ENCODE peak calls at places on chromosomes 4 and X, in eight cellular contexts. One of them, this sample, is unnamed. For H3K36me3, the result is how much of the 10 kb centered on the place peaks cover.

GRCh38 chr4:90120037-90120436 is 7.2 kb upstream of the CCSER1 start:
- DNase-seq in spleen: no peak
- DNase-seq in HCT116: no peak
- DNase-seq in WERI-Rb-1: no peak
- DNase-seq in RWPE2: no peak
- DNase-seq in Karpas-422: no peak
- DNase-seq in tibial nerve: no peak
- DNase-seq in mesenchymal stem cell: no peak
- DNase-seq in this sample: no peak

GRCh38 chr4:99117876-99118693 is 26.0 kb downstream of the ADH4 start:
- DNase-seq in tibial nerve: no peak
- DNase-seq in RWPE2: no peak
- DNase-seq in WERI-Rb-1: no peak
- DNase-seq in spleen: no peak
- DNase-seq in Karpas-422: peak
- DNase-seq in HCT116: no peak
- DNase-seq in mesenchymal stem cell: peak
- DNase-seq in this sample: no peak

GRCh38 chr4:8287606-8288280 is 18.2 kb downstream of the HTRA3 start:
- DNase-seq in tibial nerve: no peak
- DNase-seq in WERI-Rb-1: no peak
- DNase-seq in HCT116: no peak
- DNase-seq in spleen: peak
- DNase-seq in Karpas-422: no peak
- DNase-seq in mesenchymal stem cell: no peak
- DNase-seq in RWPE2: no peak
- DNase-seq in this sample: no peak

GRCh38 chr4:107913283-107913899 is 18.0 kb upstream of the CYP2U1 start:
- DNase-seq in mesenchymal stem cell: peak
- DNase-seq in RWPE2: no peak
- DNase-seq in tibial nerve: no peak
- DNase-seq in Karpas-422: peak
- DNase-seq in WERI-Rb-1: peak
- DNase-seq in HCT116: peak
- DNase-seq in spleen: no peak
- DNase-seq in this sample: peak

GRCh38 chrX:41909068-41909467 is 14.3 kb downstream of the CASK start:
- DNase-seq in Karpas-422: no peak
- DNase-seq in tibial nerve: no peak
- DNase-seq in RWPE2: no peak
- DNase-seq in mesenchymal stem cell: no peak
- DNase-seq in HCT116: no peak
- DNase-seq in spleen: no peak
- DNase-seq in WERI-Rb-1: no peak
- DNase-seq in this sample: peak

GRCh38 chrX:6325437-6325836 is 96.8 kb upstream of the NLGN4X start:
- DNase-seq in spleen: no peak
- DNase-seq in tibial nerve: no peak
- DNase-seq in HCT116: no peak
- DNase-seq in mesenchymal stem cell: no peak
- DNase-seq in WERI-Rb-1: no peak
- DNase-seq in Karpas-422: no peak
- DNase-seq in RWPE2: no peak
- DNase-seq in this sample: no peak

GRCh38 chrX:133742602-133743305 is 242.6 kb downstream of the GPC3 start:
- DNase-seq in mesenchymal stem cell: no peak
- DNase-seq in spleen: no peak
- DNase-seq in Karpas-422: no peak
- DNase-seq in RWPE2: no peak
- DNase-seq in WERI-Rb-1: no peak
- DNase-seq in tibial nerve: no peak
- DNase-seq in HCT116: no peak
- DNase-seq in this sample: no peak

GRCh38 chrX:133007458-133007857 is 49.0 kb upstream of the HS6ST2 start:
- DNase-seq in HCT116: no peak
- DNase-seq in spleen: no peak
- DNase-seq in RWPE2: no peak
- DNase-seq in Karpas-422: no peak
- DNase-seq in WERI-Rb-1: no peak
- DNase-seq in mesenchymal stem cell: no peak
- DNase-seq in tibial nerve: no peak
- DNase-seq in this sample: no peak

GRCh38 chr4:82360298-82361177 is 13.3 kb downstream of the HNRNPD start:
- DNase-seq in spleen: no peak
- DNase-seq in HCT116: no peak
- DNase-seq in RWPE2: no peak
- DNase-seq in WERI-Rb-1: no peak
- DNase-seq in Karpas-422: peak
- DNase-seq in mesenchymal stem cell: peak
- DNase-seq in tibial nerve: no peak
- DNase-seq in this sample: peak

GRCh38 chr4:183124865-183125264 is 25.8 kb downstream of the WWC2 start:
- DNase-seq in Karpas-422: no peak
- DNase-seq in spleen: no peak
- DNase-seq in WERI-Rb-1: no peak
- DNase-seq in mesenchymal stem cell: no peak
- DNase-seq in RWPE2: no peak
- DNase-seq in tibial nerve: no peak
- DNase-seq in HCT116: no peak
- DNase-seq in this sample: no peak

GRCh38 chrX:100643943-100644587 is at the start of gene SRPX2:
- DNase-seq in tibial nerve: peak
- DNase-seq in Karpas-422: no peak
- DNase-seq in mesenchymal stem cell: peak
- DNase-seq in RWPE2: peak
- DNase-seq in WERI-Rb-1: no peak
- DNase-seq in HCT116: peak
- DNase-seq in spleen: no peak
- DNase-seq in this sample: no peak

GRCh38 chrX:100647739-100648138 is 3.7 kb downstream of the SRPX2 start:
- DNase-seq in tibial nerve: no peak
- DNase-seq in mesenchymal stem cell: peak
- DNase-seq in WERI-Rb-1: no peak
- DNase-seq in Karpas-422: no peak
- DNase-seq in spleen: no peak
- DNase-seq in HCT116: no peak
- DNase-seq in RWPE2: no peak
- DNase-seq in this sample: no peak

GRCh38 chrX:100647095-100647494 is 3.1 kb downstream of the SRPX2 start:
- DNase-seq in tibial nerve: peak
- DNase-seq in WERI-Rb-1: no peak
- DNase-seq in HCT116: no peak
- DNase-seq in mesenchymal stem cell: peak
- DNase-seq in spleen: no peak
- DNase-seq in RWPE2: no peak
- DNase-seq in Karpas-422: peak
- DNase-seq in this sample: no peak

GRCh38 chrX:100643212-100643611 is 787 bp upstream of the SRPX2 start:
- DNase-seq in tibial nerve: no peak
- DNase-seq in mesenchymal stem cell: no peak
- DNase-seq in RWPE2: no peak
- DNase-seq in WERI-Rb-1: no peak
- DNase-seq in Karpas-422: no peak
- DNase-seq in spleen: no peak
- DNase-seq in HCT116: no peak
- DNase-seq in this sample: no peak

DNA sequence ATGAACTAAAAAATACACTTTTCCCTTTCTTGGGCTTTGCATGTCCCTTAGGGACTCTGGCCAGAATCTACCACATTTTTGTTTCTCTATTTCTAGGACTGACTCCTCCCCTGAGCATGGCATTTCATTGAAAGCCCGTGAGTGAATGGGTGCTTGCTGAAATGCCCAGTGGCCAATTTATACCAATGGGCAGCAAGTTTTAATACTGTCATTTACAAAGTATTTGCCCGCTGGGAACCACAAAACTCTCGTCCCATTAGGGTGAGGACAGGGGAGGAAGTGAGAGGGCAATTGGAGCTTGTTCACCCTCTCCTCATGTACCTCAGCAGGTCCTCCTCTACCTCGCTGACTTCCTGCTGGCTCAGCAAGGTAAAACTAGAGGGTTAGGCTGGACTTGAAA is 1.1 kb downstream of the SRPX2 start:
- DNase-seq in WERI-Rb-1: no peak
- DNase-seq in HCT116: no peak
- DNase-seq in Karpas-422: no peak
- DNase-seq in tibial nerve: no peak
- DNase-seq in spleen: no peak
- DNase-seq in RWPE2: no peak
- DNase-seq in mesenchymal stem cell: peak
- DNase-seq in this sample: no peak
- H3K4me3 ChIP-seq in WERI-Rb-1: no peak
- H3K4me3 ChIP-seq in HCT116: peak
- H3K4me3 ChIP-seq in Karpas-422: no peak
- H3K4me3 ChIP-seq in tibial nerve: peak
- H3K4me3 ChIP-seq in spleen: peak
- H3K4me3 ChIP-seq in RWPE2: peak
- H3K4me3 ChIP-seq in mesenchymal stem cell: peak
- H3K4me3 ChIP-seq in this sample: no peak

GRCh38 chr4:453267-453666 is 45.7 kb downstream of the ZNF721 start:
- DNase-seq in mesenchymal stem cell: no peak
- DNase-seq in tibial nerve: no peak
- DNase-seq in RWPE2: no peak
- DNase-seq in Karpas-422: no peak
- DNase-seq in HCT116: no peak
- DNase-seq in spleen: no peak
- DNase-seq in WERI-Rb-1: no peak
- DNase-seq in this sample: no peak
- H3K36me3 ChIP-seq in mesenchymal stem cell: under half
- H3K36me3 ChIP-seq in tibial nerve: half or more
- H3K36me3 ChIP-seq in RWPE2: half or more
- H3K36me3 ChIP-seq in Karpas-422: half or more
- H3K36me3 ChIP-seq in HCT116: half or more
- H3K36me3 ChIP-seq in spleen: half or more
- H3K36me3 ChIP-seq in WERI-Rb-1: half or more
- H3K36me3 ChIP-seq in this sample: under half

GRCh38 chr4:3073158-3074077 is 920 bp downstream of the HTT-AS start:
- DNase-seq in Karpas-422: no peak
- DNase-seq in HCT116: no peak
- DNase-seq in WERI-Rb-1: peak
- DNase-seq in RWPE2: no peak
- DNase-seq in mesenchymal stem cell: peak
- DNase-seq in spleen: no peak
- DNase-seq in tibial nerve: no peak
- DNase-seq in this sample: peak
- H3K4me3 ChIP-seq in Karpas-422: peak
- H3K4me3 ChIP-seq in HCT116: peak
- H3K4me3 ChIP-seq in WERI-Rb-1: peak
- H3K4me3 ChIP-seq in RWPE2: peak
- H3K4me3 ChIP-seq in mesenchymal stem cell: peak
- H3K4me3 ChIP-seq in spleen: peak
- H3K4me3 ChIP-seq in tibial nerve: peak
- H3K4me3 ChIP-seq in this sample: peak

GRCh38 chrX:136215559-136215958 is 35.6 kb downstream of the MAP7D3 start:
- DNase-seq in HCT116: no peak
- DNase-seq in Karpas-422: no peak
- DNase-seq in mesenchymal stem cell: peak
- DNase-seq in tibial nerve: no peak
- DNase-seq in WERI-Rb-1: no peak
- DNase-seq in spleen: no peak
- DNase-seq in RWPE2: no peak
- DNase-seq in this sample: no peak
- H3K36me3 ChIP-seq in HCT116: under half
- H3K36me3 ChIP-seq in Karpas-422: under half
- H3K36me3 ChIP-seq in mesenchymal stem cell: under half
- H3K36me3 ChIP-seq in tibial nerve: under half
- H3K36me3 ChIP-seq in WERI-Rb-1: under half
- H3K36me3 ChIP-seq in spleen: under half
- H3K36me3 ChIP-seq in RWPE2: under half
- H3K36me3 ChIP-seq in this sample: under half

GRCh38 chr4:132395576-132395975 is 753.5 kb upstream of the PCDH10 start:
- DNase-seq in spleen: no peak
- DNase-seq in tibial nerve: no peak
- DNase-seq in mesenchymal stem cell: no peak
- DNase-seq in Karpas-422: no peak
- DNase-seq in HCT116: no peak
- DNase-seq in WERI-Rb-1: no peak
- DNase-seq in RWPE2: no peak
- DNase-seq in this sample: no peak
- H3K4me3 ChIP-seq in spleen: no peak
- H3K4me3 ChIP-seq in tibial nerve: no peak
- H3K4me3 ChIP-seq in mesenchymal stem cell: no peak
- H3K4me3 ChIP-seq in Karpas-422: no peak
- H3K4me3 ChIP-seq in HCT116: no peak
- H3K4me3 ChIP-seq in WERI-Rb-1: no peak
- H3K4me3 ChIP-seq in RWPE2: no peak
- H3K4me3 ChIP-seq in this sample: no peak

GRCh38 chr4:763191-763810 is 57.7 kb downstream of the PCGF3 start:
- DNase-seq in mesenchymal stem cell: no peak
- DNase-seq in tibial nerve: no peak
- DNase-seq in Karpas-422: no peak
- DNase-seq in RWPE2: peak
- DNase-seq in WERI-Rb-1: no peak
- DNase-seq in HCT116: no peak
- DNase-seq in spleen: no peak
- DNase-seq in this sample: no peak

GRCh38 chr4:760616-761015 is 55.0 kb downstream of the PCGF3 start:
- DNase-seq in Karpas-422: no peak
- DNase-seq in tibial nerve: no peak
- DNase-seq in RWPE2: no peak
- DNase-seq in spleen: no peak
- DNase-seq in HCT116: no peak
- DNase-seq in mesenchymal stem cell: no peak
- DNase-seq in WERI-Rb-1: no peak
- DNase-seq in this sample: no peak

GRCh38 chr4:761086-761485 is 55.5 kb downstream of the PCGF3 start:
- DNase-seq in Karpas-422: no peak
- DNase-seq in spleen: no peak
- DNase-seq in HCT116: no peak
- DNase-seq in mesenchymal stem cell: no peak
- DNase-seq in RWPE2: no peak
- DNase-seq in WERI-Rb-1: no peak
- DNase-seq in tibial nerve: no peak
- DNase-seq in this sample: no peak

GRCh38 chr4:762211-763190 is 56.9 kb downstream of the PCGF3 start:
- DNase-seq in HCT116: no peak
- DNase-seq in Karpas-422: peak
- DNase-seq in RWPE2: no peak
- DNase-seq in spleen: no peak
- DNase-seq in mesenchymal stem cell: no peak
- DNase-seq in WERI-Rb-1: peak
- DNase-seq in tibial nerve: no peak
- DNase-seq in this sample: no peak

GRCh38 chr4:761739-762138 is 56.1 kb downstream of the PCGF3 start:
- DNase-seq in mesenchymal stem cell: no peak
- DNase-seq in spleen: no peak
- DNase-seq in tibial nerve: no peak
- DNase-seq in HCT116: no peak
- DNase-seq in WERI-Rb-1: no peak
- DNase-seq in Karpas-422: no peak
- DNase-seq in RWPE2: no peak
- DNase-seq in this sample: no peak
- H3K36me3 ChIP-seq in mesenchymal stem cell: half or more
- H3K36me3 ChIP-seq in spleen: under half
- H3K36me3 ChIP-seq in tibial nerve: half or more
- H3K36me3 ChIP-seq in HCT116: under half
- H3K36me3 ChIP-seq in WERI-Rb-1: half or more
- H3K36me3 ChIP-seq in Karpas-422: under half
- H3K36me3 ChIP-seq in RWPE2: under half
- H3K36me3 ChIP-seq in this sample: under half

This sample was measured in naive thymus-derived CD4-positive, alpha-beta T cell.